ENCODE peak calls at places on chromosomes 13 and 19, in four cellular contexts. One of them, this sample, is unnamed.
A peak's percentile ranks its signal among the peaks of the same experiment; 100 is the strongest.

GRCh38 chr13:97058896-97059295 is 64.6 kb upstream of the OXGR1 start:
- DNase-seq in heart right ventricle: no peak
- DNase-seq in vagina: no peak
- DNase-seq in lower leg skin: no peak
- DNase-seq in this sample: no peak

GRCh38 chr19:17873661-17874422 is 2.1 kb downstream of the SLC5A5 start:
- DNase-seq in heart right ventricle: no peak
- DNase-seq in vagina: no peak
- DNase-seq in lower leg skin: no peak
- DNase-seq in this sample: no peak

GRCh38 chr19:47239610-47240296 is 8.8 kb upstream of the BBC3 start:
- DNase-seq in heart right ventricle: no peak
- DNase-seq in vagina: no peak
- DNase-seq in lower leg skin: no peak
- DNase-seq in this sample: no peak

GRCh38 chr13:87827479-87827878 is 156.3 kb downstream of the SLITRK5 start:
- DNase-seq in heart right ventricle: no peak
- DNase-seq in vagina: no peak
- DNase-seq in lower leg skin: no peak
- DNase-seq in this sample: no peak

GRCh38 chr19:6035026-6035425 is 57.1 kb upstream of the RANBP3 start:
- DNase-seq in heart right ventricle: no peak
- DNase-seq in vagina: no peak
- DNase-seq in lower leg skin: no peak
- DNase-seq in this sample: no peak

GRCh38 chr13:39215971-39216370 is 177.7 kb downstream of the NHLRC3 start:
- DNase-seq in heart right ventricle: no peak
- DNase-seq in vagina: no peak
- DNase-seq in lower leg skin: no peak
- DNase-seq in this sample: no peak

GRCh38 chr19:54172764-54173699 is at the start of gene TMC4:
- DNase-seq in heart right ventricle: peak; percentile 54
- DNase-seq in vagina: no peak
- DNase-seq in lower leg skin: no peak
- DNase-seq in this sample: no peak

GRCh38 chr13:77031869-77032268 is 4.9 kb upstream of the FBXL3 start:
- DNase-seq in heart right ventricle: no peak
- DNase-seq in vagina: no peak
- DNase-seq in lower leg skin: no peak
- DNase-seq in this sample: no peak

GRCh38 chr19:6125571-6125989 is 9.9 kb upstream of the ACSBG2 start:
- DNase-seq in heart right ventricle: peak; percentile 63
- DNase-seq in vagina: no peak
- DNase-seq in lower leg skin: peak; percentile 53
- DNase-seq in this sample: peak; percentile 53

GRCh38 chr13:44768233-44768632 is 192.1 kb upstream of the TSC22D1 start:
- DNase-seq in heart right ventricle: no peak
- DNase-seq in vagina: no peak
- DNase-seq in lower leg skin: no peak
- DNase-seq in this sample: no peak

GRCh38 chr19:51742736-51743288 is 8.9 kb downstream of the FPR1 start:
- DNase-seq in heart right ventricle: no peak
- DNase-seq in vagina: no peak
- DNase-seq in lower leg skin: no peak
- DNase-seq in this sample: no peak

GRCh38 chr19:48190288-48191284 is 20.1 kb downstream of the ZSWIM9 start:
- DNase-seq in heart right ventricle: no peak
- DNase-seq in vagina: no peak
- DNase-seq in lower leg skin: no peak
- DNase-seq in this sample: no peak

GRCh38 chr13:71906438-71906837 is 39.4 kb upstream of the DACH1 start:
- DNase-seq in heart right ventricle: no peak
- DNase-seq in vagina: no peak
- DNase-seq in lower leg skin: no peak
- DNase-seq in this sample: no peak

GRCh38 chr19:12603714-12604113 is 6.9 kb downstream of the ZNF490 start:
- DNase-seq in heart right ventricle: no peak
- DNase-seq in vagina: no peak
- DNase-seq in lower leg skin: no peak
- DNase-seq in this sample: no peak

GRCh38 chr19:1590641-1591397 is 1.8 kb downstream of the MBD3 start:
- DNase-seq in heart right ventricle: no peak
- DNase-seq in vagina: no peak
- DNase-seq in lower leg skin: no peak
- DNase-seq in this sample: no peak

GRCh38 chr19:34837262-34837661 is 64.2 kb upstream of the ZNF599 start:
- DNase-seq in heart right ventricle: peak; percentile 86
- DNase-seq in vagina: no peak
- DNase-seq in lower leg skin: no peak
- DNase-seq in this sample: no peak

GRCh38 chr19:34179066-34179465 is 6.8 kb downstream of the LSM14A start:
- DNase-seq in heart right ventricle: no peak
- DNase-seq in vagina: no peak
- DNase-seq in lower leg skin: no peak
- DNase-seq in this sample: no peak

GRCh38 chr19:13984875-13985741 is 21.0 kb downstream of the RFX1 start:
- DNase-seq in heart right ventricle: no peak
- DNase-seq in vagina: no peak
- DNase-seq in lower leg skin: no peak
- DNase-seq in this sample: no peak

GRCh38 chr19:58170860-58171259 is 12.0 kb upstream of the ZNF274 start:
- DNase-seq in heart right ventricle: no peak
- DNase-seq in vagina: no peak
- DNase-seq in lower leg skin: no peak
- DNase-seq in this sample: no peak

GRCh38 chr13:42981853-42982252 is 10.2 kb downstream of the EPSTI1 start:
- DNase-seq in heart right ventricle: no peak
- DNase-seq in vagina: no peak
- DNase-seq in lower leg skin: no peak
- DNase-seq in this sample: no peak

GRCh38 chr19:33727331-33728028 is 69.2 kb upstream of the KCTD15 start:
- DNase-seq in heart right ventricle: no peak
- DNase-seq in vagina: no peak
- DNase-seq in lower leg skin: no peak
- DNase-seq in this sample: no peak

GRCh38 chr19:58009666-58010301 is 7.2 kb upstream of the ZNF606 start:
- DNase-seq in heart right ventricle: peak; percentile 90
- DNase-seq in vagina: no peak
- DNase-seq in lower leg skin: peak; percentile 76
- DNase-seq in this sample: peak; percentile 30

GRCh38 chr13:73704587-73704986 is 429.6 kb downstream of the KLF12 start:
- DNase-seq in heart right ventricle: no peak
- DNase-seq in vagina: no peak
- DNase-seq in lower leg skin: no peak
- DNase-seq in this sample: no peak

GRCh38 chr13:31725841-31726240 is 13.5 kb upstream of the RXFP2 start:
- DNase-seq in heart right ventricle: no peak
- DNase-seq in vagina: no peak
- DNase-seq in lower leg skin: no peak
- DNase-seq in this sample: no peak

GRCh38 chr19:10305139-10305806 is 4.3 kb downstream of the ZGLP1 start:
- DNase-seq in heart right ventricle: peak; percentile 55
- DNase-seq in vagina: no peak
- DNase-seq in lower leg skin: no peak
- DNase-seq in this sample: no peak

GRCh38 chr19:13001502-13002388 is 6.5 kb downstream of the NFIX start:
- DNase-seq in heart right ventricle: peak; percentile 82
- DNase-seq in vagina: no peak
- DNase-seq in lower leg skin: peak; percentile 80
- DNase-seq in this sample: peak; percentile 89

GRCh38 chr13:35164324-35164932 is 222.4 kb downstream of the NBEA start:
- DNase-seq in heart right ventricle: no peak
- DNase-seq in vagina: no peak
- DNase-seq in lower leg skin: no peak
- DNase-seq in this sample: no peak

GRCh38 chr13:91693466-91693865 is 295.0 kb downstream of the GPC5 start:
- DNase-seq in heart right ventricle: no peak
- DNase-seq in vagina: no peak
- DNase-seq in lower leg skin: no peak
- DNase-seq in this sample: no peak

GRCh38 chr13:110897521-110897920 is 17.3 kb downstream of the ANKRD10 start:
- DNase-seq in heart right ventricle: no peak
- DNase-seq in vagina: no peak
- DNase-seq in lower leg skin: no peak
- DNase-seq in this sample: no peak

GRCh38 chr19:7516281-7516862 is 469 bp downstream of the ZNF358 start:
- DNase-seq in heart right ventricle: no peak
- DNase-seq in vagina: no peak
- DNase-seq in lower leg skin: no peak
- DNase-seq in this sample: no peak

GRCh38 chr13:99417821-99418662 is 83.2 kb upstream of the TM9SF2 start:
- DNase-seq in heart right ventricle: no peak
- DNase-seq in vagina: no peak
- DNase-seq in lower leg skin: no peak
- DNase-seq in this sample: no peak

GRCh38 chr13:82898625-82899024 is 983.6 kb downstream of the SLITRK1 start:
- DNase-seq in heart right ventricle: no peak
- DNase-seq in vagina: no peak
- DNase-seq in lower leg skin: no peak
- DNase-seq in this sample: no peak

GRCh38 chr19:7868326-7868670 is 5.9 kb downstream of the PRR36 start:
- DNase-seq in heart right ventricle: no peak
- DNase-seq in vagina: no peak
- DNase-seq in lower leg skin: no peak
- DNase-seq in this sample: no peak

GRCh38 chr13:32300920-32301319 is 14.2 kb downstream of the ZAR1L start:
- DNase-seq in heart right ventricle: no peak
- DNase-seq in vagina: no peak
- DNase-seq in lower leg skin: no peak
- DNase-seq in this sample: no peak

GRCh38 chr13:112959701-112960542 is 9.1 kb upstream of the MCF2L start:
- DNase-seq in heart right ventricle: no peak
- DNase-seq in vagina: no peak
- DNase-seq in lower leg skin: no peak
- DNase-seq in this sample: no peak

GRCh38 chr13:106536244-106537034 is 977 bp upstream of the EFNB2 start:
- DNase-seq in heart right ventricle: peak; percentile 92
- DNase-seq in vagina: no peak
- DNase-seq in lower leg skin: peak; percentile 76
- DNase-seq in this sample: peak; percentile 59

GRCh38 chr13:90197722-90198121 is 1149.8 kb upstream of the MIR17HG start:
- DNase-seq in heart right ventricle: no peak
- DNase-seq in vagina: no peak
- DNase-seq in lower leg skin: no peak
- DNase-seq in this sample: no peak

GRCh38 chr19:55259540-55260210 is 858 bp upstream of the PPP6R1 start:
- DNase-seq in heart right ventricle: no peak
- DNase-seq in vagina: no peak
- DNase-seq in lower leg skin: no peak
- DNase-seq in this sample: peak; percentile 21

GRCh38 chr13:58254961-58255360 is 623.4 kb downstream of the PCDH17 start:
- DNase-seq in heart right ventricle: no peak
- DNase-seq in vagina: no peak
- DNase-seq in lower leg skin: no peak
- DNase-seq in this sample: no peak

GRCh38 chr19:2984196-2984490 is 6.8 kb downstream of the TLE6 start:
- DNase-seq in heart right ventricle: no peak
- DNase-seq in vagina: no peak
- DNase-seq in lower leg skin: no peak
- DNase-seq in this sample: no peak
- H3K4me3 ChIP-seq in heart right ventricle: peak overlapping the region; percentile 17
- H3K4me3 ChIP-seq in vagina: peak overlapping the region; percentile 41
- H3K4me3 ChIP-seq in lower leg skin: no peak overlapping the region
- H3K4me3 ChIP-seq in this sample: peak overlapping the region; percentile 36

GRCh38 chr13:51614350-51614786 is 30.1 kb downstream of the WDFY2 start:
- DNase-seq in heart right ventricle: peak; percentile 45
- DNase-seq in vagina: no peak
- DNase-seq in lower leg skin: peak; percentile 52
- DNase-seq in this sample: peak; percentile 28
- H3K4me3 ChIP-seq in heart right ventricle: peak overlapping the region; percentile 1
- H3K4me3 ChIP-seq in vagina: no peak overlapping the region
- H3K4me3 ChIP-seq in lower leg skin: no peak overlapping the region
- H3K4me3 ChIP-seq in this sample: peak overlapping the region; percentile 42

GRCh38 chr19:49807174-49807830 is 5.8 kb downstream of the FUZ start:
- DNase-seq in heart right ventricle: no peak
- DNase-seq in vagina: no peak
- DNase-seq in lower leg skin: no peak
- DNase-seq in this sample: no peak
- H3K4me3 ChIP-seq in heart right ventricle: no peak overlapping the region
- H3K4me3 ChIP-seq in vagina: no peak overlapping the region
- H3K4me3 ChIP-seq in lower leg skin: no peak overlapping the region
- H3K4me3 ChIP-seq in this sample: no peak overlapping the region

DNA sequence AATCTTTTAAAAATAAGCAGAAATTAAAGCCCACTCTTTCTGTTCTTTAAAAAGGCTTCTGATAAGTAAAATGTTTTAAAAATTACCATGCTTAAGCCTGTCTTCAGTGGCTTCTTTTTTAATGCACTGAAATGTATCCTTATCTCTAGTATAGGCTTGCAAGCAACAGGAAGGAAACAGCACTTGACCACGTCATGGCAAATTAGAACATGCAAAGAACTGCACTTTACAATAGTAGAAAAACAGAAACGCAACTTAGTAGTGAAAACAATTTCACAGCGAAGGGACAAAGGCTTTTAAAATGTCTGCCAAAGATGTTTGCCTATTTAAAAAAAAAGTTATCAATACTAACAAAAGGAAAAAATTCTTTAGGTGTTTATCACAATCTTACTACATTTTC is 36.3 kb downstream of the ELF1 start:
- DNase-seq in heart right ventricle: peak; percentile 76
- DNase-seq in vagina: no peak
- DNase-seq in lower leg skin: peak; percentile 62
- DNase-seq in this sample: peak; percentile 24
- H3K4me3 ChIP-seq in heart right ventricle: peak overlapping the region; percentile 22
- H3K4me3 ChIP-seq in vagina: no peak overlapping the region
- H3K4me3 ChIP-seq in lower leg skin: no peak overlapping the region
- H3K4me3 ChIP-seq in this sample: peak overlapping the region; percentile 35

GRCh38 chr13:105193026-105193425 is 1342.4 kb downstream of the EFNB2 start:
- DNase-seq in heart right ventricle: no peak
- DNase-seq in vagina: no peak
- DNase-seq in lower leg skin: no peak
- DNase-seq in this sample: no peak

GRCh38 chr13:105196052-105196451 is 1339.4 kb downstream of the EFNB2 start:
- DNase-seq in heart right ventricle: no peak
- DNase-seq in vagina: no peak
- DNase-seq in lower leg skin: no peak
- DNase-seq in this sample: no peak
- H3K4me3 ChIP-seq in heart right ventricle: no peak overlapping the region
- H3K4me3 ChIP-seq in vagina: no peak overlapping the region
- H3K4me3 ChIP-seq in lower leg skin: no peak overlapping the region
- H3K4me3 ChIP-seq in this sample: no peak overlapping the region

DNA sequence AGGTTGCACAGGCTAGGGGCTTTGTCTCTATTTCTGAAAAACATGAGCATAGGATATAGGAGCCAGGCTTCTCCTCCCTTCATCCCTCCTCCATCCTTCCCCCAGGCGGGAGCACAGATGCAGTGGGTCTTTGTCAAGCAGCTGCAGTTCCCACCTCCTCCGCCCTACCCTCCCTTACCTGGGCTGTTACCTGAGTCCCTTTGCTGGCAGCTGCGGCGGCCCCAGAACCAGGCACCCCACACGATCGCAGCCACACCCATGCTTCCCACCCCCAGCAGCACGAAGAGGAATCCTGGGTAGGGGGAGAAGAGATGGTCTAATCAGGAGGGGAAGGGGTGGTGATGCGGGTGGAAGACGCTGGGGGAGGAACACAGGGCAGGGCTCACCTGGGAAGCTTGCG is 7.8 kb downstream of the TMIGD2 start:
- DNase-seq in heart right ventricle: no peak
- DNase-seq in vagina: no peak
- DNase-seq in lower leg skin: no peak
- DNase-seq in this sample: no peak
- H3K4me3 ChIP-seq in heart right ventricle: no peak overlapping the region
- H3K4me3 ChIP-seq in vagina: no peak overlapping the region
- H3K4me3 ChIP-seq in lower leg skin: no peak overlapping the region
- H3K4me3 ChIP-seq in this sample: no peak overlapping the region

GRCh38 chr19:22526661-22527272 is 104.6 kb upstream of the ZNF98 start:
- DNase-seq in heart right ventricle: no peak
- DNase-seq in vagina: no peak
- DNase-seq in lower leg skin: no peak
- DNase-seq in this sample: no peak
- H3K4me3 ChIP-seq in heart right ventricle: no peak overlapping the region
- H3K4me3 ChIP-seq in vagina: no peak overlapping the region
- H3K4me3 ChIP-seq in lower leg skin: no peak overlapping the region
- H3K4me3 ChIP-seq in this sample: no peak overlapping the region